ENCODE peak calls at places on chromosomes 13 and 19, in four cellular contexts. Z is ascending aorta, S is mammary epithelial cell, C is body of pancreas. M is an unnamed sample. For H3K27me3 and H3K4me1, the result is how much of the 10 kb centered on the place peaks cover.

GRCh38 chr13:79128158-79128557 is 277.9 kb downstream of the RBM26 start:
- DNase-seq in Z (no peak), S (peak), C (no peak), M (no peak)

GRCh38 chr13:81382236-81382635 is 1041.3 kb upstream of the SPRY2 start:
- DNase-seq in C (no peak), Z (no peak), S (no peak), M (no peak)

GRCh38 chr19:52188822-52189744 is 769 bp upstream of the PPP2R1A start:
- DNase-seq in Z (no peak), S (no peak), C (no peak), M (no peak)

GRCh38 chr19:40223135-40223822 is 3.2 kb downstream of the CCNP start:
- DNase-seq in C (peak), Z (no peak), S (no peak), M (peak)

GRCh38 chr13:99272481-99272880 is 14.3 kb upstream of the GPR18 start:
- DNase-seq in Z (no peak), S (no peak), C (no peak), M (no peak)

GRCh38 chr13:38013676-38014075 is 144.1 kb upstream of the TRPC4 start:
- DNase-seq in Z (no peak), C (no peak), S (no peak), M (no peak)

GRCh38 chr13:97506511-97506910 is 72.5 kb downstream of the RAP2A start:
- DNase-seq in S (no peak), Z (no peak), C (no peak), M (no peak)

GRCh38 chr19:17402982-17403855 is 2.2 kb downstream of the BST2 start:
- DNase-seq in Z (no peak), S (no peak), C (no peak), M (no peak)

GRCh38 chr13:66492479-66492878 is 737.7 kb downstream of the PCDH9 start:
- DNase-seq in Z (no peak), S (no peak), C (no peak), M (no peak)

GRCh38 chr13:113176292-113176691 is 17.8 kb downstream of the PROZ start:
- DNase-seq in Z (no peak), C (no peak), S (no peak), M (peak)
- H3K27me3 ChIP-seq in Z (under half), C (under half), S (under half), M (under half)

GRCh38 chr19:1633269-1633606 is 19.2 kb downstream of the TCF3 start:
- DNase-seq in S (no peak), Z (no peak), C (no peak), M (no peak)
- H3K4me1 ChIP-seq in S (under half), Z (under half), C (under half), M (under half)

GRCh38 chr13:24619302-24619701 is 60.9 kb upstream of the ATP12A start:
- DNase-seq in Z (no peak), S (no peak), C (no peak), M (no peak)
- H3K27me3 ChIP-seq in Z (under half), S (under half), C (under half), M (under half)

GRCh38 chr13:51621597-51621996 is 37.3 kb downstream of the WDFY2 start:
- DNase-seq in S (no peak), Z (no peak), C (no peak), M (no peak)

GRCh38 chr13:51624695-51625345 is 40.6 kb downstream of the WDFY2 start:
- DNase-seq in C (no peak), S (no peak), Z (no peak), M (no peak)

GRCh38 chr13:51625555-51626345 is 41.5 kb downstream of the WDFY2 start:
- DNase-seq in S (peak), Z (no peak), C (peak), M (no peak)

GRCh38 chr13:51624207-51624606 is 39.9 kb downstream of the WDFY2 start:
- DNase-seq in C (no peak), Z (no peak), S (no peak), M (no peak)

DNA sequence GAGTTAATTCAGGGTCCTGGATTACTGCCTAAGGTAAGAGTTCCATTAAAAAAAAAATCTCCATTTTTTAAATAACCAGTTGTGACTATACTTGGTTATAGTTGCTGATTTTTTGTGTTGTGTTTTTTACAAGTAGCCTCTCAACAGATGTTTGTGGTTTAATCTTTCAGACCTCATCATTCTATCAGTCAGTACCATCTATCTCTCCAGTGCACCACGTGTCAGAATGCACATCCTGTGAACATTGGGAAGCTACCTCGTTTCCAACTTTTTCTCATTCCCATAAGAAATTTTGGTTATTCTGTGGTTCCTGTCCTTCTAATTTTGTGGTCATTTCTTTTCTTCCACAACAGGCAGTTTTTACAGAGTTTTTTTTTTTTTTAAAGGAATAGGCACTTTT is 39.2 kb downstream of the WDFY2 start:
- DNase-seq in S (no peak), C (no peak), Z (no peak), M (no peak)
- H3K4me1 ChIP-seq in S (under half), C (under half), Z (under half), M (under half)

GRCh38 chr19:58428617-58429016 is 11.3 kb downstream of the ZNF132 start:
- DNase-seq in C (no peak), S (peak), Z (no peak), M (no peak)
- H3K27me3 ChIP-seq in C (under half), S (under half), Z (under half), M (under half)

GRCh38 chr19:576768-577438 is 4.5 kb downstream of the BSG start:
- DNase-seq in Z (no peak), S (no peak), C (no peak), M (no peak)
- H3K4me1 ChIP-seq in Z (under half), S (half or more), C (under half), M (under half)

GRCh38 chr19:41339936-41340335 is 13.8 kb downstream of the TGFB1 start:
- DNase-seq in S (no peak), Z (no peak), C (no peak), M (no peak)
- H3K27me3 ChIP-seq in S (under half), Z (under half), C (under half), M (under half)

DNA sequence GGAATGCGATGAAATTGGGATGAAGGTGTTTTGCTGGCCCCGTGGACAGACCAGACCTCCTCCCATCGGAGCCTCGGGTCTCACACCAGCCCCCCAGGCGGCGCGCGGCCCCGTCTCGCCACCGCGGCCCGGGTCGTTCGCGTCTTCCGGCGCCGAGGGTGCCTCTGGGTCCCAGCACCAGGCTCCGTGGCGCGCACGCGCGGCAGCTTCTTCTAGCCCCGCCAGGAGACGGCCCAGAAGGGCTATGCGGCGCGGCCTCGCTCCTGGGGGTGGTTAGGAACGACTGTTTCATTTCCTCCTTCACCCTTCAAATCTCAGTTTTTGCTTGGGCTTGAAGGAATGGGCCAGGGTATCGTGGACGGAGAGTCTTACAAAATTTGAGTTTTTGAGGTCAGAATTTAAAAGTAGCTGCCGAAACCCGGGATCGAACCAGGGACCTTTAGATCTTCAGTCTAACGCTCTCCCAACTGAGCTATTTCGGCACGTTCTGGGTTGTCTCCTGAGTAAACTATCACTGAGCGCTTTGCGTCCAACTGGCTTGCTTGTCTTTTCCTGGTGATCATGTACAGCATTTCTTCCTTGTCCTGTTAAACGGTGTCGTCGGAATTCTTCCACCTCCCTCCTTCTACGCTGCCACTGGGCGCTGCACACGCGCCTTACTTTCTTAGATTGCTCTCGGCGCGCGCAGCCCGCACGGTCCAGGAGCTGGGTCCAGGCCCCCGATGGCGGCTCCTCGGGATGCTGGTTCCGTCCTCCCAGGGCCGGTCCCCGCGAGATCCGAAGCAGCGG is 46.5 kb downstream of the TGDS start:
- DNase-seq in Z (peak), C (peak), S (peak), M (peak)
- H3K4me1 ChIP-seq in Z (under half), C (under half), S (under half), M (under half)

DNA sequence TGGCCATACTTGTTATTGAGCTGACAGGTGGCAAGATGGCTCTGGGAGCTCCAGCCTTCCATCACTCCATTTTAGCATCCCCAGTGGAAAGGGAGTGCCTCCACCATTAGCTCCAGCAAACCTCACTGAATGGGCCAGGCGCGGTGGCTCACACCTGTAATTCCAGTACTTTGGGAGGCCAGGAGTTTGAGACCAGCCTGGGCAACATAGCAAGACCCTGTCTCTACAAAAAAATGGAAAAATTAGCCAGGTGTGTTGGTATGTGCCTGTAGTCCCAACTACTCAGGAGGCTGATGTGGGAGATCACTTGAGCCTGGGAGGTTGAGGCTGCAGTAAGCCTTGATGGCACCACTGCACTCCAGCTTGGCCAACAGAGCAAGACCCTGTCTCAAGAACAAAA is 86.2 kb downstream of the MAP4K1 start:
- DNase-seq in S (no peak), C (no peak), Z (no peak), M (no peak)
- H3K27me3 ChIP-seq in S (under half), C (under half), Z (under half), M (under half)

M was measured in CD4-positive, alpha-beta memory T cell.